ENCODE peak calls at places on chromosomes 13 and 19, in eight cellular contexts. One of them, this sample, is unnamed.

GRCh38 chr19:5111051-5111450 is 142.1 kb downstream of the KDM4B start:
- DNase-seq in esophagus squamous epithelium: no peak
- DNase-seq in A549: no peak
- DNase-seq in lower leg skin: no peak
- DNase-seq in uterus: no peak
- DNase-seq in body of pancreas: no peak
- DNase-seq in heart left ventricle: no peak
- DNase-seq in tibial nerve: no peak
- DNase-seq in this sample: no peak

GRCh38 chr19:40803857-40804782 is 5.1 kb downstream of the EGLN2 start:
- DNase-seq in heart left ventricle: peak; percentile 79
- DNase-seq in lower leg skin: no peak
- DNase-seq in tibial nerve: no peak
- DNase-seq in body of pancreas: peak; percentile 70
- DNase-seq in uterus: peak; percentile 51
- DNase-seq in A549: no peak
- DNase-seq in esophagus squamous epithelium: peak; percentile 55
- DNase-seq in this sample: peak; percentile 90

GRCh38 chr19:29383696-29384095 is 142.1 kb upstream of the VSTM2B start:
- DNase-seq in lower leg skin: peak; percentile 29
- DNase-seq in heart left ventricle: no peak
- DNase-seq in A549: no peak
- DNase-seq in tibial nerve: no peak
- DNase-seq in uterus: no peak
- DNase-seq in esophagus squamous epithelium: no peak
- DNase-seq in body of pancreas: no peak
- DNase-seq in this sample: peak; percentile 28

GRCh38 chr13:113550453-113550852 is 34.1 kb upstream of the TFDP1 start:
- DNase-seq in body of pancreas: peak; percentile 7
- DNase-seq in esophagus squamous epithelium: no peak
- DNase-seq in uterus: no peak
- DNase-seq in tibial nerve: no peak
- DNase-seq in A549: no peak
- DNase-seq in heart left ventricle: peak; percentile 13
- DNase-seq in lower leg skin: peak; percentile 6
- DNase-seq in this sample: peak; percentile 32

GRCh38 chr13:24493356-24493755 is 19.2 kb downstream of the PARP4 start:
- DNase-seq in heart left ventricle: no peak
- DNase-seq in A549: no peak
- DNase-seq in lower leg skin: no peak
- DNase-seq in tibial nerve: no peak
- DNase-seq in esophagus squamous epithelium: no peak
- DNase-seq in body of pancreas: no peak
- DNase-seq in uterus: no peak
- DNase-seq in this sample: no peak

GRCh38 chr13:24085662-24086061 is 74.9 kb upstream of the SPATA13 start:
- DNase-seq in A549: no peak
- DNase-seq in body of pancreas: no peak
- DNase-seq in lower leg skin: no peak
- DNase-seq in heart left ventricle: no peak
- DNase-seq in tibial nerve: no peak
- DNase-seq in uterus: no peak
- DNase-seq in esophagus squamous epithelium: no peak
- DNase-seq in this sample: no peak

GRCh38 chr13:31151837-31152236 is 9.9 kb downstream of the HSPH1 start:
- DNase-seq in lower leg skin: no peak
- DNase-seq in esophagus squamous epithelium: no peak
- DNase-seq in A549: no peak
- DNase-seq in heart left ventricle: no peak
- DNase-seq in body of pancreas: no peak
- DNase-seq in tibial nerve: no peak
- DNase-seq in uterus: no peak
- DNase-seq in this sample: no peak

GRCh38 chr13:20825476-20825875 is 51.7 kb upstream of the EEF1AKMT1 start:
- DNase-seq in uterus: no peak
- DNase-seq in body of pancreas: no peak
- DNase-seq in esophagus squamous epithelium: no peak
- DNase-seq in heart left ventricle: no peak
- DNase-seq in lower leg skin: no peak
- DNase-seq in A549: no peak
- DNase-seq in tibial nerve: no peak
- DNase-seq in this sample: no peak

GRCh38 chr13:70604448-70604847 is 496.2 kb upstream of the KLHL1 start:
- DNase-seq in tibial nerve: no peak
- DNase-seq in lower leg skin: no peak
- DNase-seq in uterus: no peak
- DNase-seq in esophagus squamous epithelium: no peak
- DNase-seq in A549: no peak
- DNase-seq in body of pancreas: no peak
- DNase-seq in heart left ventricle: no peak
- DNase-seq in this sample: no peak

GRCh38 chr13:63636231-63636993 is 2220.8 kb upstream of the PCDH20 start:
- DNase-seq in body of pancreas: no peak
- DNase-seq in tibial nerve: no peak
- DNase-seq in heart left ventricle: no peak
- DNase-seq in A549: peak; percentile 0
- DNase-seq in lower leg skin: no peak
- DNase-seq in uterus: no peak
- DNase-seq in esophagus squamous epithelium: no peak
- DNase-seq in this sample: no peak

GRCh38 chr19:47644743-47645499 is 36.0 kb downstream of the BICRA start:
- DNase-seq in A549: no peak
- DNase-seq in tibial nerve: no peak
- DNase-seq in lower leg skin: no peak
- DNase-seq in esophagus squamous epithelium: no peak
- DNase-seq in uterus: no peak
- DNase-seq in heart left ventricle: no peak
- DNase-seq in body of pancreas: no peak
- DNase-seq in this sample: no peak

GRCh38 chr19:15810335-15810734 is 5.1 kb downstream of the OR10H1 start:
- DNase-seq in uterus: no peak
- DNase-seq in tibial nerve: no peak
- DNase-seq in lower leg skin: no peak
- DNase-seq in A549: no peak
- DNase-seq in heart left ventricle: no peak
- DNase-seq in body of pancreas: no peak
- DNase-seq in esophagus squamous epithelium: no peak
- DNase-seq in this sample: no peak

GRCh38 chr19:46326608-46327007 is 20.3 kb upstream of the PPP5C start:
- DNase-seq in lower leg skin: no peak
- DNase-seq in A549: no peak
- DNase-seq in heart left ventricle: no peak
- DNase-seq in uterus: no peak
- DNase-seq in body of pancreas: no peak
- DNase-seq in tibial nerve: no peak
- DNase-seq in esophagus squamous epithelium: no peak
- DNase-seq in this sample: no peak
- TF ChIP-seq POLR2A in lower leg skin: no peak
- TF ChIP-seq POLR2A in A549: no peak
- TF ChIP-seq POLR2A in heart left ventricle: no peak
- TF ChIP-seq POLR2A in uterus: no peak
- TF ChIP-seq POLR2A in body of pancreas: no peak
- TF ChIP-seq POLR2A in tibial nerve: no peak
- TF ChIP-seq POLR2A in esophagus squamous epithelium: no peak
- TF ChIP-seq POLR2A in this sample: no peak

GRCh38 chr19:37931941-37932655 is 25.1 kb downstream of the SIPA1L3 start:
- DNase-seq in heart left ventricle: peak; percentile 41
- DNase-seq in lower leg skin: peak; percentile 92
- DNase-seq in body of pancreas: peak; percentile 85
- DNase-seq in esophagus squamous epithelium: no peak
- DNase-seq in tibial nerve: no peak
- DNase-seq in uterus: no peak
- DNase-seq in A549: peak; percentile 97
- DNase-seq in this sample: peak; percentile 87
- TF ChIP-seq POLR2A in heart left ventricle: no peak
- TF ChIP-seq POLR2A in lower leg skin: no peak
- TF ChIP-seq POLR2A in body of pancreas: peak; percentile 70
- TF ChIP-seq POLR2A in esophagus squamous epithelium: no peak
- TF ChIP-seq POLR2A in tibial nerve: no peak
- TF ChIP-seq POLR2A in uterus: no peak
- TF ChIP-seq POLR2A in A549: peak; percentile 66
- TF ChIP-seq POLR2A in this sample: no peak

DNA sequence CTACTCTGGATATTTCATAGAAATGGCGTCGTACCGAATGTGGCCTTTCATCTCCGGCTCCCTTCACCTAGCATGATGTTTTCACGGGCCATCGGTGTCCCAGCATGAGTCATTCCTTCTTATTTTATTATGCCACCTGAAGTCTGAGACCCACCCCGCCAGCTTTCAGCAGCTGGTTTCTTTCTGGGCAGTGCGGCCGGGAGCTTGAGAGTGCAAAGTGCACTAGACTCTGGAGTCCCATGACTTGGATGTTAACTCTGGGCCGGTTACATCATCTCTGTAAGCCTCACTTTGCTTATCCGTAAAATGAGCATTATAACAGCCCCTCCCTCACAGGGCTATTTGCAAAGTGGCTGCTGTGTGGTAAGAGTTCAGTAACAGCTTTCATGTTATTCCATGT is 5.8 kb upstream of the KMT5C start:
- DNase-seq in esophagus squamous epithelium: no peak
- DNase-seq in tibial nerve: no peak
- DNase-seq in heart left ventricle: no peak
- DNase-seq in body of pancreas: no peak
- DNase-seq in uterus: no peak
- DNase-seq in lower leg skin: no peak
- DNase-seq in A549: no peak
- DNase-seq in this sample: no peak
- TF ChIP-seq POLR2A in esophagus squamous epithelium: no peak
- TF ChIP-seq POLR2A in tibial nerve: no peak
- TF ChIP-seq POLR2A in heart left ventricle: no peak
- TF ChIP-seq POLR2A in body of pancreas: no peak
- TF ChIP-seq POLR2A in uterus: no peak
- TF ChIP-seq POLR2A in lower leg skin: no peak
- TF ChIP-seq POLR2A in A549: no peak
- TF ChIP-seq POLR2A in this sample: no peak

GRCh38 chr19:35715981-35716734 is 1.6 kb upstream of the KMT2B start:
- DNase-seq in tibial nerve: no peak
- DNase-seq in heart left ventricle: peak; percentile 68
- DNase-seq in esophagus squamous epithelium: no peak
- DNase-seq in lower leg skin: peak; percentile 92
- DNase-seq in A549: peak; percentile 90
- DNase-seq in uterus: peak; percentile 30
- DNase-seq in body of pancreas: peak; percentile 70
- DNase-seq in this sample: peak; percentile 82

GRCh38 chr19:35716735-35716984 is 1.1 kb upstream of the KMT2B start:
- DNase-seq in A549: no peak
- DNase-seq in tibial nerve: no peak
- DNase-seq in lower leg skin: no peak
- DNase-seq in esophagus squamous epithelium: no peak
- DNase-seq in body of pancreas: no peak
- DNase-seq in heart left ventricle: no peak
- DNase-seq in uterus: no peak
- DNase-seq in this sample: peak; percentile 95

GRCh38 chr19:35717665-35718344 is at the start of gene KMT2B:
- DNase-seq in A549: peak; percentile 100
- DNase-seq in uterus: no peak
- DNase-seq in heart left ventricle: no peak
- DNase-seq in body of pancreas: no peak
- DNase-seq in lower leg skin: no peak
- DNase-seq in tibial nerve: no peak
- DNase-seq in esophagus squamous epithelium: no peak
- DNase-seq in this sample: no peak

GRCh38 chr19:35718345-35719041 is 690 bp downstream of the KMT2B start:
- DNase-seq in uterus: peak; percentile 46
- DNase-seq in A549: peak; percentile 50
- DNase-seq in lower leg skin: no peak
- DNase-seq in tibial nerve: no peak
- DNase-seq in body of pancreas: peak; percentile 56
- DNase-seq in esophagus squamous epithelium: no peak
- DNase-seq in heart left ventricle: peak; percentile 68
- DNase-seq in this sample: peak; percentile 93

GRCh38 chr19:35716985-35717664 is 678 bp upstream of the KMT2B start:
- DNase-seq in body of pancreas: peak; percentile 96
- DNase-seq in uterus: peak; percentile 95
- DNase-seq in esophagus squamous epithelium: peak; percentile 82
- DNase-seq in heart left ventricle: peak; percentile 98
- DNase-seq in A549: peak; percentile 99
- DNase-seq in lower leg skin: peak; percentile 99
- DNase-seq in tibial nerve: peak; percentile 92
- DNase-seq in this sample: peak; percentile 99
- TF ChIP-seq POLR2A in body of pancreas: peak; percentile 23
- TF ChIP-seq POLR2A in uterus: peak; percentile 6
- TF ChIP-seq POLR2A in esophagus squamous epithelium: no peak
- TF ChIP-seq POLR2A in heart left ventricle: no peak
- TF ChIP-seq POLR2A in A549: peak; percentile 74
- TF ChIP-seq POLR2A in lower leg skin: no peak
- TF ChIP-seq POLR2A in tibial nerve: peak; percentile 30
- TF ChIP-seq POLR2A in this sample: no peak

GRCh38 chr19:50511069-50511822 is at the start of gene JOSD2:
- DNase-seq in A549: peak; percentile 99
- DNase-seq in body of pancreas: peak; percentile 96
- DNase-seq in tibial nerve: peak; percentile 98
- DNase-seq in heart left ventricle: peak; percentile 100
- DNase-seq in uterus: peak; percentile 99
- DNase-seq in lower leg skin: peak; percentile 99
- DNase-seq in esophagus squamous epithelium: peak; percentile 96
- DNase-seq in this sample: peak; percentile 100
- TF ChIP-seq POLR2A in A549: peak; percentile 65
- TF ChIP-seq POLR2A in body of pancreas: peak; percentile 60
- TF ChIP-seq POLR2A in tibial nerve: peak; percentile 57
- TF ChIP-seq POLR2A in heart left ventricle: no peak
- TF ChIP-seq POLR2A in uterus: peak; percentile 34
- TF ChIP-seq POLR2A in lower leg skin: no peak
- TF ChIP-seq POLR2A in esophagus squamous epithelium: peak; percentile 8
- TF ChIP-seq POLR2A in this sample: no peak

GRCh38 chr19:43463381-43464088 is 1.9 kb downstream of the LYPD3 start:
- DNase-seq in uterus: peak; percentile 98
- DNase-seq in body of pancreas: peak; percentile 98
- DNase-seq in tibial nerve: peak; percentile 96
- DNase-seq in A549: peak; percentile 98
- DNase-seq in esophagus squamous epithelium: peak; percentile 93
- DNase-seq in lower leg skin: peak; percentile 99
- DNase-seq in heart left ventricle: peak; percentile 97
- DNase-seq in this sample: peak; percentile 99
- TF ChIP-seq POLR2A in uterus: no peak
- TF ChIP-seq POLR2A in body of pancreas: peak; percentile 15
- TF ChIP-seq POLR2A in tibial nerve: peak; percentile 70
- TF ChIP-seq POLR2A in A549: no peak
- TF ChIP-seq POLR2A in esophagus squamous epithelium: no peak
- TF ChIP-seq POLR2A in lower leg skin: no peak
- TF ChIP-seq POLR2A in heart left ventricle: no peak
- TF ChIP-seq POLR2A in this sample: no peak

GRCh38 chr19:36141039-36141914 is 1.4 kb downstream of the CAPNS1 start:
- DNase-seq in esophagus squamous epithelium: peak; percentile 59
- DNase-seq in heart left ventricle: peak; percentile 90
- DNase-seq in A549: peak; percentile 99
- DNase-seq in lower leg skin: peak; percentile 98
- DNase-seq in body of pancreas: peak; percentile 91
- DNase-seq in tibial nerve: peak; percentile 73
- DNase-seq in uterus: peak; percentile 92
- DNase-seq in this sample: peak; percentile 95
- TF ChIP-seq POLR2A in esophagus squamous epithelium: no peak
- TF ChIP-seq POLR2A in heart left ventricle: peak; percentile 27
- TF ChIP-seq POLR2A in A549: peak; percentile 58
- TF ChIP-seq POLR2A in lower leg skin: no peak
- TF ChIP-seq POLR2A in body of pancreas: peak; percentile 51
- TF ChIP-seq POLR2A in tibial nerve: peak; percentile 63
- TF ChIP-seq POLR2A in uterus: peak; percentile 72
- TF ChIP-seq POLR2A in this sample: no peak

GRCh38 chr19:2546128-2547032 is 70.5 kb downstream of the GADD45B start:
- DNase-seq in uterus: peak; percentile 66
- DNase-seq in heart left ventricle: peak; percentile 91
- DNase-seq in lower leg skin: peak; percentile 96
- DNase-seq in A549: no peak
- DNase-seq in body of pancreas: peak; percentile 46
- DNase-seq in tibial nerve: peak; percentile 70
- DNase-seq in esophagus squamous epithelium: no peak
- DNase-seq in this sample: peak; percentile 89
- TF ChIP-seq POLR2A in uterus: no peak
- TF ChIP-seq POLR2A in heart left ventricle: no peak
- TF ChIP-seq POLR2A in lower leg skin: no peak
- TF ChIP-seq POLR2A in A549: no peak
- TF ChIP-seq POLR2A in body of pancreas: peak; percentile 33
- TF ChIP-seq POLR2A in tibial nerve: peak; percentile 22
- TF ChIP-seq POLR2A in esophagus squamous epithelium: no peak
- TF ChIP-seq POLR2A in this sample: no peak